ENCODE peak calls at places on chromosome 17, in eight cellular contexts. C, P, Y, D, M, K, O and E are unnamed samples.

GRCh38 chr17:55690105-55690508 is 32.6 kb downstream of the TMEM100 start:
- DNase-seq in M (no peak), P (no peak), Y (no peak), O (no peak), C (no peak), K (no peak), D (no peak), E (no peak)

GRCh38 chr17:14389656-14390055 is 88.8 kb downstream of the HS3ST3B1 start:
- DNase-seq in D (no peak), P (no peak), O (no peak), C (no peak), Y (no peak), K (no peak), M (no peak), E (no peak)

GRCh38 chr17:80872999-80873951 is 118.4 kb upstream of the CHMP6 start:
- DNase-seq in Y (no peak), D (peak; percentile 53), O (no peak), M (peak; percentile 36), P (peak; percentile 39), K (no peak), C (no peak), E (no peak)

GRCh38 chr17:22490399-22490798 is 798.1 kb downstream of the KCNJ18 start:
- DNase-seq in Y (no peak), C (no peak), P (no peak), D (no peak), K (no peak), O (no peak), M (no peak), E (no peak)

GRCh38 chr17:17752822-17753448 is 71.7 kb downstream of the RAI1 start:
- DNase-seq in C (no peak), O (no peak), P (no peak), Y (no peak), K (no peak), D (no peak), M (no peak), E (no peak)

GRCh38 chr17:43641416-43641815 is 20.3 kb downstream of the MEOX1 start:
- DNase-seq in O (no peak), Y (no peak), D (peak; percentile 77), K (no peak), M (no peak), P (peak; percentile 43), C (no peak), E (no peak)

GRCh38 chr17:37521821-37522220 is 32.1 kb downstream of the DUSP14 start:
- DNase-seq in Y (no peak), D (no peak), P (no peak), O (no peak), K (no peak), C (no peak), M (no peak), E (no peak)

GRCh38 chr17:14604920-14605599 is 304.2 kb downstream of the HS3ST3B1 start:
- DNase-seq in Y (no peak), M (no peak), K (no peak), O (no peak), C (no peak), P (peak; percentile 15), D (peak; percentile 51), E (no peak)

GRCh38 chr17:4175921-4176802 is 33.2 kb downstream of the CYB5D2 start:
- DNase-seq in K (no peak), Y (no peak), P (no peak), D (no peak), C (no peak), O (no peak), M (no peak), E (peak; percentile 36)

GRCh38 chr17:40251576-40251975 is 32.5 kb downstream of the WIPF2 start:
- DNase-seq in C (peak; percentile 25), O (no peak), Y (peak; percentile 16), P (no peak), M (peak; percentile 89), K (no peak), D (no peak), E (no peak)

GRCh38 chr17:5580367-5580766 is 3.9 kb downstream of the NLRP1 start:
- DNase-seq in C (no peak), P (no peak), K (no peak), O (no peak), D (no peak), Y (no peak), M (peak; percentile 7), E (no peak)

GRCh38 chr17:48728232-48729231 is at the start of gene HOXB13:
- DNase-seq in K (no peak), Y (no peak), O (peak; percentile 70), P (peak; percentile 32), C (peak; percentile 95), D (no peak), M (peak; percentile 94), E (no peak)

GRCh38 chr17:47718634-47719405 is 14.2 kb upstream of the TBX21 start:
- DNase-seq in K (no peak), P (no peak), O (no peak), C (no peak), D (no peak), M (no peak), Y (no peak), E (no peak)

GRCh38 chr17:55351027-55351625 is 70.5 kb downstream of the MMD start:
- DNase-seq in K (no peak), P (no peak), M (no peak), O (no peak), C (no peak), Y (no peak), D (no peak), E (no peak)

GRCh38 chr17:66983414-66984021 is 19.0 kb downstream of the CACNG4 start:
- DNase-seq in O (peak; percentile 19), Y (no peak), K (no peak), M (no peak), P (no peak), C (no peak), D (no peak), E (no peak)

GRCh38 chr17:67218385-67218950 is 26.5 kb downstream of the HELZ start:
- DNase-seq in Y (no peak), C (no peak), D (no peak), K (no peak), O (no peak), M (no peak), P (no peak), E (no peak)

GRCh38 chr17:49691086-49691676 is 13.3 kb upstream of the SPOP start:
- DNase-seq in C (no peak), D (peak; percentile 82), P (no peak), Y (no peak), M (no peak), K (no peak), O (no peak), E (no peak)

GRCh38 chr17:9672691-9673090 is 27.4 kb downstream of the USP43 start:
- DNase-seq in C (no peak), Y (no peak), O (no peak), M (no peak), D (no peak), P (no peak), K (no peak), E (no peak)

GRCh38 chr17:9676742-9677387 is 31.5 kb downstream of the USP43 start:
- DNase-seq in Y (no peak), M (peak; percentile 94), C (no peak), P (no peak), D (no peak), K (no peak), O (peak; percentile 62), E (peak; percentile 26)

GRCh38 chr17:9677932-9678331 is 32.6 kb downstream of the USP43 start:
- DNase-seq in O (no peak), P (no peak), Y (no peak), M (no peak), C (no peak), D (no peak), K (no peak), E (no peak)

GRCh38 chr17:9677411-9677810 is 32.1 kb downstream of the USP43 start:
- DNase-seq in P (no peak), M (peak; percentile 45), D (no peak), O (no peak), C (no peak), Y (no peak), K (no peak), E (no peak)

DNA sequence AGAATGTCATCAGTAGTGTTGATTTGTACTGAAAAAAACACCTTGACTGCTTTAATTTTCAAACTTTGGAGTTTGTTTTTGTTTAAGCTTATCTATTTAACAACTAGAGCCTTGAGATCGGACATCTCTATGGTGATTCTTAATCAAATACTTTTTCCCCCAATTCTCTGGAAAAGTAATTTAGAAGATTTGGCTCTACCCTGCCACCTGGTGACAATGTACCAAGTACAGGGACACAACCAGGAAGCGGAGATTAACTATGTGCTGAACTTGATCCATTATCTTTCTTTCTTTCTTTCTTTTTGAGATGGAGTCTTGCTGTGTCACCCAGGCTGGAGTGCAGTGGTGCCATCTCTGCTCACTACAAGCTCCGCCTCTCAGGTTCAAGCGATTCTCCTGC is 30.8 kb downstream of the USP43 start:
- DNase-seq in O (peak; percentile 3), D (no peak), M (peak; percentile 22), Y (no peak), K (no peak), P (no peak), C (no peak), E (no peak)
- TF ChIP-seq CTCF in O (no peak), D (no peak), M (peak; percentile 51), Y (no peak), K (no peak), P (peak; percentile 21), C (peak; percentile 28), E (peak; percentile 15)

GRCh38 chr17:42124256-42124655 is 1.7 kb downstream of the HSPB9 start:
- DNase-seq in P (no peak), D (no peak), Y (no peak), M (no peak), K (no peak), C (no peak), O (no peak), E (no peak)
- TF ChIP-seq CTCF in P (no peak), D (no peak), Y (no peak), M (no peak), K (no peak), C (no peak), O (peak; percentile 14), E (peak; percentile 8)

GRCh38 chr17:1724869-1725641 is 551 bp downstream of the WDR81 start:
- DNase-seq in M (no peak), P (no peak), K (peak; percentile 56), D (no peak), C (no peak), O (peak; percentile 19), Y (no peak), E (no peak)
- TF ChIP-seq CTCF in M (no peak), P (peak; percentile 22), K (peak; percentile 5), D (no peak), C (no peak), O (no peak), Y (no peak), E (peak; percentile 29)

GRCh38 chr17:8244768-8245167 is 3.1 kb downstream of the CTC1 start:
- DNase-seq in Y (no peak), O (no peak), P (no peak), C (no peak), K (no peak), M (no peak), D (no peak), E (no peak)

GRCh38 chr17:8249621-8250020 is 532 bp downstream of the PFAS start:
- DNase-seq in M (no peak), O (no peak), D (no peak), Y (no peak), K (no peak), C (no peak), P (no peak), E (no peak)

GRCh38 chr17:8250101-8250500 is 1.0 kb downstream of the PFAS start:
- DNase-seq in D (no peak), Y (no peak), K (no peak), P (no peak), O (no peak), M (peak; percentile 18), C (no peak), E (no peak)

GRCh38 chr17:8253801-8254200 is 4.7 kb downstream of the PFAS start:
- DNase-seq in K (no peak), Y (no peak), C (peak; percentile 42), P (no peak), M (no peak), D (no peak), O (no peak), E (no peak)

GRCh38 chr17:8248751-8249607 is at the start of gene PFAS:
- DNase-seq in M (peak; percentile 93), C (peak; percentile 94), K (peak; percentile 98), O (peak; percentile 92), Y (peak; percentile 45), P (peak; percentile 97), D (peak; percentile 96), E (peak; percentile 94)
- TF ChIP-seq CTCF in M (no peak), C (peak; percentile 13), K (no peak), O (no peak), Y (no peak), P (no peak), D (no peak), E (no peak)